ENCODE peak calls at places on chromosomes 6 and 20, in four cellular contexts. One of them, this sample, is unnamed.

GRCh38 chr6:21003780-21004541 is 469.7 kb downstream of the CDKAL1 start:
- DNase-seq in HepG2: peak; percentile 99
- DNase-seq in GM12878: peak; percentile 72
- DNase-seq in SK-N-SH: peak; percentile 47
- DNase-seq in this sample: no peak

GRCh38 chr6:111912904-111913303 is 39.7 kb upstream of the FYN start:
- DNase-seq in SK-N-SH: no peak
- DNase-seq in HepG2: no peak
- DNase-seq in GM12878: no peak
- DNase-seq in this sample: no peak

GRCh38 chr20:57996936-57997629 is 231.4 kb downstream of the ANKRD60 start:
- DNase-seq in SK-N-SH: no peak
- DNase-seq in GM12878: no peak
- DNase-seq in HepG2: no peak
- DNase-seq in this sample: no peak

GRCh38 chr20:45470939-45471338 is 1.4 kb downstream of the WFDC2 start:
- DNase-seq in HepG2: no peak
- DNase-seq in SK-N-SH: no peak
- DNase-seq in GM12878: no peak
- DNase-seq in this sample: no peak

GRCh38 chr20:290081-290831 is at the start of gene C20orf96:
- DNase-seq in GM12878: peak; percentile 87
- DNase-seq in HepG2: peak; percentile 91
- DNase-seq in SK-N-SH: peak; percentile 96
- DNase-seq in this sample: peak; percentile 75

GRCh38 chr6:108260126-108260808 is 573 bp downstream of the SNX3 start:
- DNase-seq in HepG2: no peak
- DNase-seq in GM12878: peak; percentile 25
- DNase-seq in SK-N-SH: no peak
- DNase-seq in this sample: no peak

GRCh38 chr6:38495511-38495910 is 144.2 kb downstream of the BTBD9 start:
- DNase-seq in SK-N-SH: no peak
- DNase-seq in HepG2: no peak
- DNase-seq in GM12878: no peak
- DNase-seq in this sample: no peak

GRCh38 chr20:57396212-57396611 is 5.0 kb downstream of the RBM38 start:
- DNase-seq in HepG2: no peak
- DNase-seq in SK-N-SH: no peak
- DNase-seq in GM12878: no peak
- DNase-seq in this sample: no peak

GRCh38 chr6:53547166-53547814 is 2.4 kb upstream of the GCLC start:
- DNase-seq in HepG2: no peak
- DNase-seq in GM12878: no peak
- DNase-seq in SK-N-SH: peak; percentile 32
- DNase-seq in this sample: no peak

GRCh38 chr20:3778976-3779375 is 2.3 kb downstream of the SPEF1 start:
- DNase-seq in GM12878: no peak
- DNase-seq in SK-N-SH: no peak
- DNase-seq in HepG2: no peak
- DNase-seq in this sample: no peak

GRCh38 chr6:16712250-16712930 is 48.9 kb downstream of the ATXN1 start:
- DNase-seq in GM12878: no peak
- DNase-seq in HepG2: no peak
- DNase-seq in SK-N-SH: no peak
- DNase-seq in this sample: no peak

GRCh38 chr6:33856655-33857054 is 52.9 kb upstream of the MLN start:
- DNase-seq in HepG2: no peak
- DNase-seq in GM12878: peak; percentile 58
- DNase-seq in SK-N-SH: no peak
- DNase-seq in this sample: peak; percentile 81

DNA sequence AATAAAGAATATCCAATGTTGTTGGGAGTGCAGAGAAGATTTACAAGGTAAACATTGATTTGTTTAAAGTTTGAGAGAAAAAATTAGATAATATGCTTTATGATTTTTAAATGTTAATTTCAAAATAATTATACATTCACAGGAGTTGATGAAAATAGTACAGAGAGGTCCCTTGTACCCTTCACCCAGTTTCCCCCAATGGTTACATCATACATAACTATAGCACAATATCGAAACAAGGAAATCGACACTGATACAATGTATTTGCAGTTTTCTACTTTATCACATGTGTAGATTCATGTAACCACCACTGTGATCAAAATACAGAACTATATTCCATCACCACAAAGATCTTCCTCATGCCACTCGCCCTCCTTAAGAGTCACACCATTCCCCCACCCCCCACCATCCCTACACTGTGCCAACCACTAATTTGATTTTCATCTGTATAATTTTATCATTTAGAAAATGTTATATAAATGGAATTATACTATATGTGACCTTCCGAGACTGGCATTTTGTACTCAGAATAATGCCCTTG is 11.7 kb upstream of the HLA-DRA start:
- DNase-seq in SK-N-SH: no peak
- DNase-seq in GM12878: no peak
- DNase-seq in HepG2: no peak
- DNase-seq in this sample: no peak
- TF ChIP-seq REST in SK-N-SH: no peak
- TF ChIP-seq REST in GM12878: no peak
- TF ChIP-seq REST in HepG2: no peak
- TF ChIP-seq REST in this sample: no peak

GRCh38 chr6:83429269-83429668 is 1.6 kb downstream of the ME1 start:
- DNase-seq in SK-N-SH: no peak
- DNase-seq in GM12878: no peak
- DNase-seq in HepG2: no peak
- DNase-seq in this sample: no peak

GRCh38 chr6:83430606-83431544 is at the start of gene ME1:
- DNase-seq in SK-N-SH: peak; percentile 90
- DNase-seq in GM12878: peak; percentile 52
- DNase-seq in HepG2: no peak
- DNase-seq in this sample: peak; percentile 57

GRCh38 chr6:83432626-83433025 is 1.8 kb upstream of the ME1 start:
- DNase-seq in SK-N-SH: no peak
- DNase-seq in GM12878: no peak
- DNase-seq in HepG2: no peak
- DNase-seq in this sample: no peak

GRCh38 chr6:83431545-83432165 is 804 bp upstream of the ME1 start:
- DNase-seq in GM12878: no peak
- DNase-seq in SK-N-SH: no peak
- DNase-seq in HepG2: no peak
- DNase-seq in this sample: no peak

GRCh38 chr6:83429857-83430605 is 820 bp downstream of the ME1 start:
- DNase-seq in GM12878: no peak
- DNase-seq in HepG2: no peak
- DNase-seq in SK-N-SH: peak; percentile 50
- DNase-seq in this sample: no peak
- TF ChIP-seq GABPA in GM12878: no peak
- TF ChIP-seq GABPA in HepG2: no peak
- TF ChIP-seq GABPA in SK-N-SH: no peak
- TF ChIP-seq GABPA in this sample: no peak

DNA sequence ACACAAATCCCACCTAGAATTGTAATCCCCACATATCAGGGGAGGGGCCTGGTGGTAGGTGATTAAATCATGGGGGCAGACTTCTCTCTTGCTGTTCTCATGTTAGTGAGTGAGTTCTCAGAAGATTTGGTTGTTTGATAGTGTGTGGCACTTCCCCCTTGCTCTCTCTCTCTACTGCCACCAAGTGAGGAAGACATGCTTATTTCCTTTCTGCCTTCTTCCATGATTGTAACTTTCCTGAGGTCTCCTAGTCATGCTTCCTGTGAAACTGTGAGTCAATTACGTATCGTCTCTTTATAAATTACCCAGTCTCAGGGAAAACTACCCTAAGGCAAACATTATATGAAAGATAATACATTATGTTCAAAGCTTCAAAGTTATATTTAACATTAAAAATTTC is 1297.5 kb upstream of the CITED2 start:
- DNase-seq in SK-N-SH: no peak
- DNase-seq in GM12878: no peak
- DNase-seq in HepG2: no peak
- DNase-seq in this sample: peak; percentile 12
- TF ChIP-seq CTCF in SK-N-SH: no peak
- TF ChIP-seq CTCF in GM12878: no peak
- TF ChIP-seq CTCF in HepG2: peak; percentile 13
- TF ChIP-seq CTCF in this sample: peak; percentile 10

GRCh38 chr6:29986199-29986598 is 43.9 kb downstream of the HLA-A start:
- DNase-seq in SK-N-SH: no peak
- DNase-seq in GM12878: no peak
- DNase-seq in HepG2: no peak
- DNase-seq in this sample: no peak

GRCh38 chr6:29980501-29980900 is 38.2 kb downstream of the HLA-A start:
- DNase-seq in GM12878: no peak
- DNase-seq in SK-N-SH: no peak
- DNase-seq in HepG2: no peak
- DNase-seq in this sample: no peak

GRCh38 chr6:29981211-29981812 is 39.0 kb downstream of the HLA-A start:
- DNase-seq in GM12878: no peak
- DNase-seq in SK-N-SH: no peak
- DNase-seq in HepG2: no peak
- DNase-seq in this sample: no peak

GRCh38 chr6:29984992-29985391 is 42.7 kb downstream of the HLA-A start:
- DNase-seq in HepG2: no peak
- DNase-seq in SK-N-SH: no peak
- DNase-seq in GM12878: no peak
- DNase-seq in this sample: no peak

DNA sequence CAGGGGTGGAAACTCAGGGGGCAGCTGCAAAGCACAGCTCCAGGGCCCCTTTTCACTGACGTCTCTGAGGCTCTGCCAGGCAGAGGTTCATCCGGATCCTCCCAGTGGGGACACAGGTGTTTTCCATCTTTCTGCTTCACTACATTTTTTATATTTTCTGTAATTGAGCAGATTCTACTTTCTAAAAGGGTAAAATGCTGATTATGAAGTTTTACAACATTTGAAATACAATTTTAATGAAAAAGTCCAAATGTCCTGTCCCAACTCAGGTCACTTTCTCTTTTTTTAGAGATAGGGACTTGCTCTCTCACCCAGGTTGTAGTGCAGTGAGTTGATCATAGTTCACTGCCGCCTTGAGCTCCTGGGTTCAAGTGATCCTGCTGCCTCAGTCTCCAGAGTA is 41.9 kb downstream of the HLA-A start:
- DNase-seq in GM12878: no peak
- DNase-seq in HepG2: no peak
- DNase-seq in SK-N-SH: no peak
- DNase-seq in this sample: no peak
- TF ChIP-seq REST in GM12878: no peak
- TF ChIP-seq REST in HepG2: no peak
- TF ChIP-seq REST in SK-N-SH: no peak
- TF ChIP-seq REST in this sample: no peak

GRCh38 chr20:48818481-48818987 is 9.3 kb downstream of the PREX1 start:
- DNase-seq in HepG2: no peak
- DNase-seq in SK-N-SH: no peak
- DNase-seq in GM12878: peak; percentile 59
- DNase-seq in this sample: no peak
- TF ChIP-seq GABPA in HepG2: no peak
- TF ChIP-seq GABPA in SK-N-SH: no peak
- TF ChIP-seq GABPA in GM12878: peak; percentile 50
- TF ChIP-seq GABPA in this sample: no peak

GRCh38 chr6:147648936-147649335 is 140.4 kb downstream of the SAMD5 start:
- DNase-seq in GM12878: no peak
- DNase-seq in HepG2: no peak
- DNase-seq in SK-N-SH: no peak
- DNase-seq in this sample: no peak

GRCh38 chr6:147654103-147654845 is 145.8 kb downstream of the SAMD5 start:
- DNase-seq in HepG2: no peak
- DNase-seq in GM12878: no peak
- DNase-seq in SK-N-SH: no peak
- DNase-seq in this sample: no peak

DNA sequence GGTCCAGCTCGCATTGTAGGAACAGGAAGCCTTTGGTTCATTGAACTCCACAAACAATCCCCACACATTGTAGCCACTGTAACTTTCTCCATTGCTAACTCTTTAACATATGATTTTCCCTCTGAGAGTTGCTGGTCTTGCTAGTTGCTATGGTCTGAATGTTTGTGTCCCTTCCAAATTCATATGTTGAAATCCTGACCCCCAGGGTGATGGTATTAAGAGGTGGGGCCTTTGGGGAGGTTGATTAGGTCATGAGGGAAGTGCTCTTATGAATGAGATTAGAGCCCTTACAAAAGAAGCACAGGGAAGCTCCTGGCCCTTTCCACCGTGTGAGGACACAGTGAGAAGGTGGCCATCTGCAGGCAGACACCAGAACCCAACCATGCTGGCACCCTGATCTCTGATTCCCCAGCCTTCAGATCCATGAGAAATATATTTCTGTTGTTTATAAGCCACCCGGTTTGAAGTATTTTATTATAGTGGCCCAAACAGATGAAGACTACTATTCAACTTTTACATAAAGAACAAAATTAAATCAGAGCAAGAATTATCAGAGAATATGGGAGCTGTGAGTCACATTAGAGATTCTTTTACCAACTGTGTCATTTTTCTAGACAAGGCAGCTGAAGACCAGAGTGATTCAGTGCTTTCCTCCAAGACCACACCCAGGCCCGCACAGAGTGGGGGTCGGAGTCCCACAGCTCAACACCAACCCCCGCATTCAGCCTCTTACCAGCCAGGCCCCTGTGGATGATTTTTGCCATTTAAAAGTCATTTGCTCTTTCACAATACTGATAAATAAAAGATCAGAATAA is 143.0 kb downstream of the SAMD5 start:
- DNase-seq in GM12878: no peak
- DNase-seq in HepG2: no peak
- DNase-seq in SK-N-SH: no peak
- DNase-seq in this sample: no peak
- TF ChIP-seq CTCF in GM12878: no peak
- TF ChIP-seq CTCF in HepG2: peak; percentile 28
- TF ChIP-seq CTCF in SK-N-SH: no peak
- TF ChIP-seq CTCF in this sample: no peak

GRCh38 chr6:161257778-161258457 is 15.9 kb downstream of the AGPAT4 start:
- DNase-seq in SK-N-SH: no peak
- DNase-seq in HepG2: no peak
- DNase-seq in GM12878: no peak
- DNase-seq in this sample: no peak
- TF ChIP-seq REST in SK-N-SH: no peak
- TF ChIP-seq REST in HepG2: no peak
- TF ChIP-seq REST in GM12878: no peak
- TF ChIP-seq REST in this sample: no peak